ENCODE peak calls at places on chromosomes 1 and 21, in six cellular contexts. L, O, N, C, V and P are unnamed samples.

GRCh38 chr1:98001764-98002163 is 80.9 kb upstream of the DPYD start:
- DNase-seq in L (no peak), O (no peak), N (peak; percentile 18), C (no peak), V (no peak), P (no peak)

GRCh38 chr1:90402893-90403849 is 313.9 kb downstream of the BARHL2 start:
- DNase-seq in L (peak; percentile 100), O (peak; percentile 47), N (peak; percentile 95), C (peak; percentile 0), V (peak; percentile 94), P (no peak)

GRCh38 chr21:16285646-16286223 is 556.0 kb downstream of the USP25 start:
- DNase-seq in L (peak; percentile 18), O (no peak), N (no peak), C (no peak), V (no peak), P (no peak)

GRCh38 chr1:33092438-33092837 is 11.5 kb downstream of the AZIN2 start:
- DNase-seq in L (no peak), O (no peak), N (no peak), C (no peak), V (no peak), P (no peak)

GRCh38 chr1:29515188-29515955 is 279.1 kb downstream of the PTPRU start:
- DNase-seq in L (no peak), O (peak; percentile 9), N (no peak), C (peak; percentile 44), V (no peak), P (no peak)

GRCh38 chr1:114336360-114336759 is 174.6 kb downstream of the TRIM33 start:
- DNase-seq in L (no peak), O (no peak), N (no peak), C (no peak), V (no peak), P (no peak)

GRCh38 chr1:9241891-9242290 is 7.3 kb downstream of the H6PD start:
- DNase-seq in L (no peak), O (no peak), N (no peak), C (no peak), V (no peak), P (no peak)

GRCh38 chr1:176033474-176033873 is 173.6 kb downstream of the COP1 start:
- DNase-seq in L (peak; percentile 36), O (no peak), N (peak; percentile 44), C (no peak), V (no peak), P (no peak)

GRCh38 chr1:97996880-97997279 is 76.0 kb upstream of the DPYD start:
- DNase-seq in L (no peak), O (no peak), N (peak; percentile 8), C (no peak), V (no peak), P (no peak)

GRCh38 chr1:15246960-15247614 is at the start of gene FHAD1:
- DNase-seq in L (peak; percentile 53), O (peak; percentile 78), N (peak; percentile 17), C (peak; percentile 96), V (peak; percentile 57), P (no peak)

GRCh38 chr1:155504207-155504606 is 58.4 kb downstream of the ASH1L start:
- DNase-seq in L (peak; percentile 18), O (no peak), N (peak; percentile 42), C (peak; percentile 50), V (peak; percentile 24), P (no peak)

GRCh38 chr1:23395162-23395724 is 25.6 kb upstream of the ZNF436 start:
- DNase-seq in L (no peak), O (peak; percentile 62), N (no peak), C (no peak), V (no peak), P (no peak)

GRCh38 chr1:226111865-226112395 is 49.4 kb downstream of the H3-3A start:
- DNase-seq in L (no peak), O (no peak), N (no peak), C (no peak), V (no peak), P (no peak)

GRCh38 chr1:10471411-10472219 is 714 bp downstream of the DFFA start:
- DNase-seq in L (peak; percentile 48), O (no peak), N (peak; percentile 33), C (peak; percentile 44), V (no peak), P (no peak)

GRCh38 chr1:223634423-223634822 is 31.1 kb downstream of the CAPN8 start:
- DNase-seq in L (no peak), O (no peak), N (no peak), C (no peak), V (no peak), P (no peak)

GRCh38 chr1:44659566-44659965 is 14.7 kb downstream of the TMEM53 start:
- DNase-seq in L (no peak), O (no peak), N (no peak), C (no peak), V (no peak), P (no peak)

GRCh38 chr1:93578911-93579825 is 102.5 kb downstream of the BCAR3 start:
- DNase-seq in L (no peak), O (no peak), N (no peak), C (peak; percentile 39), V (no peak), P (no peak)

GRCh38 chr1:181383695-181384094 is 99.6 kb upstream of the CACNA1E start:
- DNase-seq in L (no peak), O (no peak), N (no peak), C (no peak), V (no peak), P (no peak)

GRCh38 chr1:230778916-230779590 is 31.9 kb downstream of the CAPN9 start:
- DNase-seq in L (peak; percentile 29), O (no peak), N (peak; percentile 28), C (no peak), V (no peak), P (no peak)

GRCh38 chr21:25735221-25735894 is 586 bp downstream of the GABPA start:
- DNase-seq in L (peak; percentile 90), O (peak; percentile 91), N (peak; percentile 88), C (peak; percentile 91), V (peak; percentile 39), P (peak; percentile 88)

GRCh38 chr1:86846166-86846647 is 67.7 kb downstream of the SELENOF start:
- DNase-seq in L (peak; percentile 97), O (no peak), N (peak; percentile 91), C (peak; percentile 7), V (no peak), P (no peak)

GRCh38 chr21:42468511-42469131 is 27.4 kb downstream of the RSPH1 start:
- DNase-seq in L (peak; percentile 8), O (no peak), N (no peak), C (no peak), V (no peak), P (no peak)
- H3K4me1 ChIP-seq in L (no peaks in the 10 kb centered on the region), O (peaks cover 11% of the 10 kb centered on the region), N (no peaks in the 10 kb centered on the region), C (no peaks in the 10 kb centered on the region), V (peaks cover 5% of the 10 kb centered on the region), P (peaks cover 23% of the 10 kb centered on the region)

DNA sequence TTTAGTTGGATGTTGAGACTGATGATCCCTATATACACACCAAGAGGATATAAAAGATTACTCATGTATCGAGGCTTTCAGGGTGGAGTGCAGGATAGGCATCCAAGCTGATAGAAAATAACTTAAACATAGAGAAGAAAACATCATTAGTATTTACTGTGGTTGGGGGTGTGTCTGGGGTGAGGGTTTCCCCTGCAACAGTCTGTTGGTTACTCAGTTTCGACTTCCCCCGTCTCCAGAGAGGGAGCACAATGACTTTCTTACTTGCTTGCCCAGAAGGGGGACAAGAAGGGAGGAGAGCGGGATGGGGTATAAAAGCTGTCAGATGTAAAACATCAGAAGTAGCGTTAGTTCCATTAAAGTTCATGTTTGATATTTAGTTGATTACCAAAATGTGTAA is 717.4 kb upstream of the ZP4 start:
- DNase-seq in L (no peak), O (no peak), N (no peak), C (no peak), V (no peak), P (no peak)
- H3K4me2 ChIP-seq in L (no peak overlapping the region), O (no peak overlapping the region), N (no peak overlapping the region), C (no peak overlapping the region), V (no peak overlapping the region), P (no peak overlapping the region)

DNA sequence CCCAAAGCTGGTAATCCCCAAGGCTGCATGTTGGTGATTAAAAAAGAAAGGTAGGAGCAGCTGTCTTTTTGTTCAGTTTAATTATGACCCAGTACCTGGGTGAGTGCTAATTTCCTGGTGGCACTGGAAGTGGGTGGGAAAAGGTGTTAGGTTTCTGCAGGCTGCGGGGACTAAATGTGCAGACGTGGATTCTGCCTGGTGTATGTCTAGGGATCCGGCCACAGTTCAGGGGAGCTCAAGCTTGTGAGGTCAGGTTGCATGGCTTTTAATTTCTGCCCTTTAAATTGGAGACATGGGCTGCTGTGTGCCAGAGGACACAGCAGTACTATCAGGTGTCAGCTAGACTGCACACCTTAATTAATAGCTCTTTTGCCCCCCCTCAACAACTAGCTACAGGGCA is 20.3 kb upstream of the TBX19 start:
- DNase-seq in L (no peak), O (no peak), N (no peak), C (no peak), V (no peak), P (no peak)
- H3K9ac ChIP-seq in L (no peak overlapping the region), O (no peak overlapping the region), N (no peak overlapping the region), C (no peak overlapping the region), V (no peak overlapping the region), P (no peak overlapping the region)

GRCh38 chr21:34997295-34997694 is 51.8 kb downstream of the RUNX1 start:
- DNase-seq in L (no peak), O (no peak), N (no peak), C (no peak), V (no peak), P (no peak)

GRCh38 chr21:34999397-34999941 is 49.6 kb downstream of the RUNX1 start:
- DNase-seq in L (no peak), O (no peak), N (no peak), C (no peak), V (no peak), P (peak; percentile 29)

GRCh38 chr21:34994646-34995631 is 54.2 kb downstream of the RUNX1 start:
- DNase-seq in L (no peak), O (no peak), N (no peak), C (no peak), V (no peak), P (no peak)

GRCh38 chr21:34995979-34996303 is 53.2 kb downstream of the RUNX1 start:
- DNase-seq in L (no peak), O (no peak), N (peak; percentile 36), C (no peak), V (no peak), P (no peak)

DNA sequence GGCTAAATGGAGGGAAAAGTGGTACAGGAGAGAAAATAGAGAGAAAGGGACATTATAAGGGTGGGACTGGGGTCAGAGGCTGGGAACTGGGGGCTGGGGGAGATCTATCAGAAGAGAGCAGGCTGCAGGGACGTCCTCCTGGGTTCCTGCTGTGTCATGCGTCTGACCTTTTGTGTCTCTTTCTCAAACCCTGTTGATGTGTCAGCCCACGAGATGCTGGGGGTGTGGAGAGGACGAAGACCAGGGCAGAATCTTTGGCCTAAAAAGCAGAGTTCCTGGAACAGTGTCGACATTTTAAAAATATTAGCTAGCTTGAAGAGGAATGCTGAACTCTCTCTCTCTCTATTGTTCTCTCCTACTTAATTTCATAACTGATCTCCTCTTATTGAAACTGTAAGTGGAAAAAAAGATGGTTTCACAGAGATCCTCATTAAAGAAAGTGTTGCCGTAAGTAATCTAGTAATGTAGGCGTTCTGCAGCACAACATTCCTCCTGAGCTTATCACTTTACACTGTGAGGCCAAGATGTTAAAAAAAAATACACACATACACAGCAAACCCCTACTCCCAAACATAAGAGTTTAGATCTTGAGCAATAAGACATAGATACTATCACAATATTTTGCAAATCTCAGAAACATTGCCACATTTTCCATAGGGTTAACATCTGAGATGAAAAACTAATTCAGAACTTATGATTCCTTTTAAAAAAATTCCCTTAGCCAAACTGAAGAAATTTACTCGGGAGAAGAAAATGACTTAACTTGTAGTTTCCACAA is 52.6 kb downstream of the RUNX1 start:
- DNase-seq in L (peak; percentile 64), O (no peak), N (peak; percentile 41), C (no peak), V (no peak), P (no peak)
- H3K4me1 ChIP-seq in L (peaks cover 12% of the 10 kb centered on the region), O (no peaks in the 10 kb centered on the region), N (peaks cover 18% of the 10 kb centered on the region), C (peaks cover 3% of the 10 kb centered on the region), V (no peaks in the 10 kb centered on the region), P (peaks cover 20% of the 10 kb centered on the region)

GRCh38 chr1:55043726-55044125 is 4.4 kb downstream of the PCSK9 start:
- DNase-seq in L (no peak), O (no peak), N (no peak), C (no peak), V (no peak), P (no peak)
- H3K4me2 ChIP-seq in L (no peak overlapping the region), O (no peak overlapping the region), N (no peak overlapping the region), C (no peak overlapping the region), V (no peak overlapping the region), P (no peak overlapping the region)